ENCODE peak calls at places on chromosome 19, in six cellular contexts. Y is left lung, D is epithelial cell of esophagus, A is neural crest cell, P is H9, N is upper lobe of right lung. K is an unnamed sample.

GRCh38 chr19:15666186-15666585 is 6.7 kb upstream of the CYP4F12 start:
- DNase-seq in Y (no peak), D (no peak), A (no peak), P (no peak), N (no peak), K (no peak)

GRCh38 chr19:459724-460511 is 915 bp downstream of the SHC2 start:
- DNase-seq in Y (peak), D (no peak), A (peak), P (peak), N (peak), K (no peak)

GRCh38 chr19:8204961-8205360 is 4.2 kb upstream of the CERS4 start:
- DNase-seq in Y (peak), D (no peak), A (no peak), P (peak), N (no peak), K (no peak)

GRCh38 chr19:15453091-15453498 is 3.3 kb upstream of the WIZ start:
- DNase-seq in Y (no peak), D (no peak), A (no peak), P (peak), N (no peak), K (no peak)

GRCh38 chr19:42420055-42420544 is 7.1 kb downstream of the LIPE start:
- DNase-seq in Y (peak), D (peak), A (no peak), P (peak), N (peak), K (peak)

GRCh38 chr19:16457195-16457953 is 14.4 kb downstream of the EPS15L1 start:
- DNase-seq in Y (no peak), D (peak), A (peak), P (no peak), N (no peak), K (no peak)

GRCh38 chr19:19433666-19434213 is 28.3 kb downstream of the GATAD2A start:
- DNase-seq in Y (no peak), D (no peak), A (no peak), P (no peak), N (no peak), K (no peak)

GRCh38 chr19:41409288-41409687 is 11.7 kb downstream of the BCKDHA start:
- DNase-seq in Y (peak), D (peak), A (no peak), P (peak), N (no peak), K (no peak)

DNA sequence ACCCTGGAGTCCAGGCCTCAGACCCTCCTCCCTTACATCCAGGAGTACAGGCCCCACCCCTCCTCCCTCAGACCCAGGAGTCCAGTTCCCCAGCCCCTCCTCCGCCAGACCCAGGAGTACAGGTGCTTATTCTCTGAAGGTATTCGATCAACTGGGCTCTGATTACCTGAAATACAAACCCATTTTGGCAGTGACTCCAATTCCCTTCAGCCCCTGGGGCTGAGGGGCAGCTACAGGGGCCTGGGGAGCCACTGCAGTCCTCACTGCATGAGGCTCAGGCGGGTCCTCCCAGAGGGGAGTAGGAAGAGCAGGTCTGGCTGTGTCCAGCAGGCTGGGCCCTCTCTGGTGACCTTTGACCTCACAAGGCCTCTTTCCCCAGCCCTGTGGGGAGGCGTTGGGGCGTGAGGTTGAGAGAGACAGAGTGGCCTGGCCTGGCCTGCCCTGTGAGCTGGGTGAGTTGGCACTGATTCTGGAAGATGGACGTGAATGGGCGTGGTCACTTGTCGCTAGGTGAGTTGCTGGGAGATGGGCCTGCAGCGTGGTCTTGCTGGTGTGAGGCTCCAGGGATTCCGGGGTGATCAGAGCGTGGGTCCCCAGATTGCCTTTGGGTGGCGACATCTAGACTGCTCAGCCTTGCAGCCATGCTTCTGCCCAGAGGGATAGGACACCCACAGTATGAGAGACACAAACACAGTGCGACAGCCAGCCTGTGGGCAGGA is 3.1 kb downstream of the BCAT2 start:
- DNase-seq in Y (no peak), D (no peak), A (no peak), P (peak), N (no peak), K (no peak)
- TF ChIP-seq CTCF in Y (no peak), D (no peak), A (no peak), P (peak), N (no peak), K (no peak)

GRCh38 chr19:58499021-58499927 is 12.5 kb downstream of the SLC27A5 start:
- DNase-seq in Y (peak), D (peak), A (peak), P (peak), N (peak), K (peak)
- TF ChIP-seq CTCF in Y (no peak), D (peak), A (peak), P (peak), N (peak), K (peak)

GRCh38 chr19:4201798-4202197 is 19.3 kb downstream of the ANKRD24 start:
- DNase-seq in Y (no peak), D (no peak), A (no peak), P (no peak), N (no peak), K (no peak)

GRCh38 chr19:4199699-4200293 is 17.3 kb downstream of the ANKRD24 start:
- DNase-seq in Y (no peak), D (no peak), A (no peak), P (peak), N (no peak), K (no peak)

GRCh38 chr19:4197625-4198466 is 15.4 kb downstream of the ANKRD24 start:
- DNase-seq in Y (no peak), D (no peak), A (no peak), P (peak), N (no peak), K (no peak)

GRCh38 chr19:4198467-4199126 is 16.1 kb downstream of the ANKRD24 start:
- DNase-seq in Y (no peak), D (no peak), A (no peak), P (no peak), N (no peak), K (no peak)

DNA sequence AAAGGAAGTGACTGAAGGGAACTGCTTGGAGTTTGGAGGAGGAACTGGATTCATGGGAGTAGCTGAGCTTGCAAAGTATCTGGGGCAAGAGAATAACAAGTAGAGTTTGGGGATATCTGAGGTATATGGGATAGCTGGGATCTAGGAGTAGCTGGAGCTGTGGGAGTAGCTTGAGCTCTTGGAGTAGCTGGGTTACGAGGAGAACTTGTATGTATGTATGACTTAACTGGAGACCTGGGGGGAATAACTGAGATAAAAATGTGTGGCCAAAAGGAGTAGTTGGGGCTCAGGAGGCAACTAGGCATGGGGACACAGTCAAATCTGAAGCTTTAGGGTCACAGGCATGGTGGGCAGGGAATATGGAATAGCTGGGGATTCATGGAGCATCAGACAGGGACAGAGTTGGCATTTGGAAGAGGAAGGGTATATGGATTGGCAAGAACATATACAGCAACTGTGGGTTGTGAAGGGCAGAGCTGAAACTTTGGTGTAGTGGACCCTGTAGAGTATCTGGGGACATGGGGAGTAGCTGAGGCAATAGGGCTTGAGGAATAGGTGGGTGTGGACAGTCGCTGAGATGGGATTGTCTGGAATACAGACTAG is 18.6 kb downstream of the ANKRD24 start:
- DNase-seq in Y (no peak), D (no peak), A (no peak), P (no peak), N (no peak), K (no peak)
- TF ChIP-seq CTCF in Y (no peak), D (no peak), A (no peak), P (no peak), N (no peak), K (no peak)

DNA sequence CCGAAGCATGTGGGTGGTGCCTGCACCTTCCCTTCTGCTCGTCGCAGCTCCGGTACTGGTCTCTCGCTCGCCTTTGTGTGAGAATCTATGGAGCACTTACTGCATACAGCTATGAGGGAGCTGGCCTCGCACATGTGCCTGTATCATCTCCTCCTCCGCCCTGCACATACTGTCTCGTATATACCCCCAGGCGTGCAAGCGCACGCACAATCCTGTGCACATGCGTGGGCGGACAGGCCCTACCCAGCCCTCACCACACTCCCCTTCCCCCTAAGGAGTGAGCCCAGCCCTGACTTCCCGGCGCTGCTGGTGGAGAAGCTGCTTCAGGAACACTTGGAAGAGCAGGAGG is 8.7 kb downstream of the PIK3R2 start:
- DNase-seq in Y (no peak), D (no peak), A (no peak), P (no peak), N (no peak), K (no peak)
- TF ChIP-seq CTCF in Y (no peak), D (peak), A (no peak), P (no peak), N (no peak), K (no peak)

GRCh38 chr19:54189020-54189667 is at the start of gene MBOAT7:
- DNase-seq in Y (no peak), D (no peak), A (no peak), P (no peak), N (no peak), K (no peak)
- TF ChIP-seq CTCF in Y (no peak), D (no peak), A (peak), P (peak), N (peak), K (no peak)

DNA sequence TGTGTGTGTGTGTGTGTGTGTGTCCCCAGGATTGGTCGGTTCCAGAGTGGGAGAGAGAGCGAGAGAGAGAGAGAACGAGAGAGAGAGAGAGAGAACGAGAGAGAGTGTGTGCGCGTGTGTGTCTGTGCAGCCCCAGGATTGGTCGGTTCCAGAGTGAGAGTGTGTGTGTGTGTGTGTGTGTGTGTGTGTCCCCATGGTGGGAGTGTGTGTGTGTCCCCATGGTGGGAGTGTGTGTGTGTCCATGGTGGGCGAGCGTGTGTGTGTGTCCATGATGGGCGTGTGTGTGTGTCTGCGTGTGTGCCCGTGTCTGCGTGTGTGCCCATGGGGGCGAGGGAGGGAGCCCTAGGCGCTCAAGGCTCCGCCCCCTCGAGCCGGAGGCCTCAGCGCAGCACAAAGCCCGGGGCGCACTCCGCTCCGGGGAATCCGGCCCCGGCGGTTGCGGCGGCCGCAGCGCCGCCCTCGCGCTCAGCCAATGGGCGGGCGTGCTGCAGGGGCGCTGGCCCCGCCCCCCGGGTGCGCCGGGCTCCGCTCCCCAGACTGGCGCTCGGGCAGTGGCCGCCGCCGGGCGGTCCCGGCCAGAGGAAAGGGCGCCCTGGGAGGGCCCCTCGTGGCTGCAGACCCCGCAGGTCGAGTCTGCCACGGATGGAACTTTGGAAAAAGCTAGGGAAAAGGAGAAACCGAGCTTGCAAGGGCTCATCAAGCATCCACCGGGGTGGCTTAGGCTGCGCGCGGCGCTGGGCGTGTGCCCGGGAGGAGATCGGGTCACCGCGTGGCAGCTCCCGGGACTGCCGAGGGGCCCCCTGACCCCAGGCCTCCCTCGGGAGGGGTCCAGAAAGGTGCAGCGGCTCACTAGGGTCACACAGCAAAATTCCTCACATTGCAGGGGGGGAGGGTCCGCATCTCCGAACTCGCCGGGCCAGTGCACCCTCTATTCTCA is 96.2 kb downstream of the INSR start:
- DNase-seq in Y (peak), D (peak), A (peak), P (peak), N (peak), K (peak)
- TF ChIP-seq CTCF in Y (peak), D (no peak), A (peak), P (peak), N (peak), K (no peak)

GRCh38 chr19:30119180-30119920 is 177.3 kb downstream of the URI1 start:
- DNase-seq in Y (no peak), D (no peak), A (no peak), P (no peak), N (no peak), K (no peak)

GRCh38 chr19:30118760-30119159 is 176.7 kb downstream of the URI1 start:
- DNase-seq in Y (no peak), D (no peak), A (no peak), P (no peak), N (no peak), K (no peak)

GRCh38 chr19:30122431-30122830 is 180.4 kb downstream of the URI1 start:
- DNase-seq in Y (no peak), D (no peak), A (no peak), P (no peak), N (no peak), K (no peak)

GRCh38 chr19:30123109-30123508 is 181.1 kb downstream of the URI1 start:
- DNase-seq in Y (no peak), D (no peak), A (no peak), P (no peak), N (peak), K (no peak)

DNA sequence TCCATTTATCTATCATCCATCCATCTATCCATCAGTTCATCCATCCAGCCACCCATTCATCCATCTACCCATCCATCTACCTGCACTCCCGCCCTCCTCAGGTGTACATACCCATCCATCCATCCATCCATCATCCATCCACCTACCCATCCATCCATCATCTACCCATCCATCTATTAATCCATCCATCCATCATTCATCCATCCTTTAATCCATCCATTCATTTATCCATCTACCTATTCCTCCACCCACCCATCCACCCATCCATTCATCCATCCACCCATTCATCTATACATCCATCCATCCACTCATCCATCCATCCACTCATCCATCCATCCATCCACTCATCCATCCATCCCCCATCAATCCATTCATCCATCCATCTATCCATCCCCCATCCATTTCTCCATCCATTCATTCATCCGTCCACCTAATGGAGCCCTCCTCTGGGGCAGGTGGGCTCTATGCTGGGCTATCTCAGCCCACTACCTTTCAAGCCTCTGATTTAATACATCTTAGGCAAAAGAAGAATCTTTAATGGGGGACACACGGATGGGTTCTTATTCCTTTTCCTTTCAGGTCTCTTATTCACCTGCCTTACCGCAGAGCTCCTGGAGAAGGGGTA is 178.9 kb downstream of the URI1 start:
- DNase-seq in Y (no peak), D (no peak), A (no peak), P (no peak), N (no peak), K (no peak)
- TF ChIP-seq CTCF in Y (no peak), D (no peak), A (no peak), P (no peak), N (no peak), K (no peak)

K was measured in natural killer cell.